ENCODE peak calls at places on chromosomes 3 and 15, in ten cellular contexts. E is psoas muscle; R is CD8-positive, alpha-beta T cell; F is astrocyte of the spinal cord; S is NT2/D1; Z is tibial artery; L is GM23248; N is stomach; H is esophagus squamous epithelium; I is mesenchymal stem cell. T is an unnamed sample.

GRCh38 chr15:95451891-95452290 is 878.6 kb upstream of the NR2F2 start:
- DNase-seq in E (no peak), H (no peak), N (no peak), Z (no peak), R (no peak), F (no peak), L (no peak), I (no peak), S (no peak), T (no peak)

GRCh38 chr15:70099966-70100494 is 2.3 kb upstream of the TLE3 start:
- DNase-seq in Z (no peak), R (no peak), L (peak; percentile 62), H (no peak), E (no peak), S (no peak), F (no peak), N (no peak), I (peak; percentile 51), T (no peak)

GRCh38 chr15:52658955-52659354 is 20.2 kb downstream of the ATOSA start:
- DNase-seq in H (no peak), E (no peak), I (no peak), N (no peak), F (no peak), S (no peak), L (no peak), Z (no peak), R (no peak), T (no peak)

GRCh38 chr3:108152261-108152660 is 61.4 kb upstream of the CD47 start:
- DNase-seq in H (no peak), F (no peak), I (no peak), E (no peak), R (no peak), N (no peak), Z (no peak), L (no peak), S (no peak), T (no peak)

GRCh38 chr3:64988188-64988587 is 300.4 kb upstream of the ADAMTS9 start:
- DNase-seq in F (no peak), I (peak; percentile 18), E (no peak), H (no peak), S (no peak), L (no peak), N (no peak), R (no peak), Z (no peak), T (no peak)

GRCh38 chr15:63287109-63287508 is 9.7 kb downstream of the APH1B start:
- DNase-seq in H (no peak), F (no peak), S (no peak), I (no peak), N (no peak), R (no peak), E (no peak), Z (no peak), L (peak; percentile 31), T (no peak)

GRCh38 chr3:14415501-14415900 is 13.1 kb downstream of the SLC6A6 start:
- DNase-seq in E (no peak), Z (no peak), S (no peak), L (peak; percentile 62), R (no peak), H (no peak), I (peak; percentile 57), N (no peak), F (no peak), T (no peak)

GRCh38 chr3:32132706-32133105 is 26.3 kb downstream of the GPD1L start:
- DNase-seq in Z (no peak), F (no peak), E (no peak), I (no peak), H (no peak), N (no peak), S (no peak), L (no peak), R (no peak), T (no peak)

DNA sequence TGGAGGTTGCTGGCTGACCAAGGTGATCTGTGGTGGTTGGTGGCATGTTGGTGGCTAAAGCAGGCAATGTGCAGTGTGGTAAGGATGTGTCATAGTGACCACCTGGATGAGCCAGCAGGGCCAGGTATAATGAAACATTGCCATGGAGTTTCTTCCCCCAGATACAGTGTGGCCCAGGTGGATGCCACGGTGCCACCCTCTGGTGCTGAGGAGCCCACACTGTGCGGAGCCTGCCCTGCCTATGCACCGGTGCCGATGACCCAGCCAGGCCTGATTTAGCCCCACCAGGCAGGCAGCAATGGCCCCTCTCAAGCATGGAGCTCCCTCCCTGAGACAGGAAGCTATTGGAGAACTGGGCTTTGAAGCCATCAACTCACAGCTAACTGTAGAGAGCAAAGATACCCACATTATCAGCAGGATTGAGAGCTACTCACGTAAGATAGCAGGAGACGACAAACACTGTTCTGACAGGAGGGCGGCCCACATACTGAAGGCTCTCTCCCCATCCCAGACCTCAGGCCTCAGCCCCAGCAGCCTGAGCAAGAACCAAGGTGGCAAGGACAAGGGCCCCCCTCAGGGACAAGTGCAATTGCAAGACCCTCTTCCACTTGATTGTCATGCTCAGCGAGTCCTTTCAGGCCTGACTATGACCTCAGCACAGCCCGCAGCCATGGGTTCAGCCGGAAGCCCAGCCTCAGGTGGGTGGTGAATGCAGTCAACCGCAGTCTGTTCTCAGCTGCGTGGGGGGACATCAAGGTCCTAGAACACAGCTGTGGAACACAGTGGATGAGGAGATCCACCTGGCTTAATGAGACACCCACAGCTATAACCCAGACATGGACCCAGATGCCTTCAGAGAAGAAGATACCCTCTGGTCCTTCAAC is 82.8 kb upstream of the CDV3 start:
- DNase-seq in Z (no peak), E (no peak), S (no peak), L (no peak), I (no peak), R (peak; percentile 80), F (no peak), H (no peak), N (no peak), T (no peak)
- H3K4me3 ChIP-seq in Z (no peak overlapping the region), E (no peak overlapping the region), S (no peak overlapping the region), L (no peak overlapping the region), I (no peak overlapping the region), R (peak overlapping the region; percentile 18), F (no peak overlapping the region), H (no peak overlapping the region), N (no peak overlapping the region), T (no peak overlapping the region)

DNA sequence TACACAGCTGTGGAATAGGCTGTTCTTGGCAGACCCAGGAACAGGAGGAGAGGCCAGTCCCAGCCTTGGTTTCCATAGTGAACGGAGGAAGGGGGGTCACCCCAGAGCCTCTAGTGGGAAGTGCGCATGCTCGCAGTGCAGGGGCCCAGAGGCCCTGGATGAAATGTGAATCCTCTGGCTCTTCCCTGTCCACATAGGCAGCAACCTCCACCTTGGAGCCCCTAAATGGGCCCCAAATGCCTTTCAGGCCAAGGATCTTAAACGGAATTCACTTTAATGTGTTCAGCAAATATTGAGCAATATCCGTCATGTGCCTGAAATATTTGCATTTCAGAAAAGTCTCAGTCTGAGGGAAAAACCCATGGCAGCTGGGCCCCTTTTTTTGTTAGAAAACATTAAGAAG is 3.3 kb upstream of the NDN start:
- DNase-seq in E (peak; percentile 81), N (peak; percentile 40), Z (peak; percentile 45), S (no peak), L (peak; percentile 25), R (no peak), H (no peak), I (peak; percentile 61), F (peak; percentile 38), T (peak; percentile 21)
- H3K4me3 ChIP-seq in E (no peak overlapping the region), N (no peak overlapping the region), Z (no peak overlapping the region), S (no peak overlapping the region), L (no peak overlapping the region), R (no peak overlapping the region), H (no peak overlapping the region), I (no peak overlapping the region), F (no peak overlapping the region), T (no peak overlapping the region)

GRCh38 chr15:32656091-32656860 is 14.8 kb downstream of the SCG5 start:
- DNase-seq in S (no peak), N (no peak), R (no peak), F (peak; percentile 16), L (no peak), I (no peak), E (no peak), H (no peak), Z (no peak), T (no peak)

GRCh38 chr15:32659340-32659831 is 17.9 kb downstream of the SCG5 start:
- DNase-seq in E (peak; percentile 56), H (no peak), R (no peak), L (peak; percentile 95), S (no peak), N (no peak), F (peak; percentile 87), Z (peak; percentile 41), I (peak; percentile 79), T (no peak)

GRCh38 chr15:32657941-32658340 is 16.4 kb downstream of the SCG5 start:
- DNase-seq in Z (no peak), S (no peak), L (no peak), N (no peak), R (no peak), I (no peak), E (no peak), H (no peak), F (no peak), T (no peak)

GRCh38 chr15:32652178-32652577 is 10.7 kb downstream of the SCG5 start:
- DNase-seq in Z (no peak), R (no peak), L (no peak), N (no peak), E (no peak), H (no peak), I (no peak), S (no peak), F (no peak), T (no peak)

DNA sequence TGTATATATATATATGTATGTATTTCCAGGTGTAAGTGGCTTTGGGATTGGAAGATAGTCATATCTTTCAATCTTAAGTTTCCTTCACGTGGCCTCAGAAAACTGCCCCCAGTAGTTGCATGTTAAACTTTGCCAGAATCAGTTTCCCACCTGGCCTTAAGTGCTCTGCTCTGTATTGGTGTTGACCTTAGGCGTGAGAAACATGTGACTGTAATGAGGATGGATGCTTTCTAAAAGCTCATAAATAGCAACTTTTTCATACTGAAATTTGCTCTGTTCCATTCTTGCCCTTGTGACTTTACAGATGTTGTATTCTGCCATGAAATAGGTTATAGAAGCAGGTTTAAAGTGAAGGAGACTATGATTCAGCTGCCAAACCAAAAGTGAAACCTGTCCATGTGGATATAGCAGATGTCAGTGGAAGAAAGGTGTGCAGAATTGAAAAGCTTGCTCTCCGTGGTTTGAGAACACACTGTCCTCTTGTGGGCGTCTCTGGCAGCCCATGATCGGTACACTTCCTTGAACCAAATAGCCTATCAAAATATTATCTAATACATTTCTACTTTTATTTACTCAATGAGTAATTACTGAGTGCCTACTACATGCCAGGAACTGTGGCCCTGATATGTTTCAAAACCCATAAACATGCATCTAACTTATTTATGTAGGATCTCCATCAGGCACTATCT is 15.8 kb downstream of the SCG5 start:
- DNase-seq in F (peak; percentile 19), H (no peak), L (no peak), E (no peak), S (no peak), N (peak; percentile 70), Z (no peak), I (no peak), R (no peak), T (no peak)
- H3K4me3 ChIP-seq in F (no peak overlapping the region), H (no peak overlapping the region), L (no peak overlapping the region), E (no peak overlapping the region), S (no peak overlapping the region), N (no peak overlapping the region), Z (no peak overlapping the region), I (no peak overlapping the region), R (no peak overlapping the region), T (no peak overlapping the region)

DNA sequence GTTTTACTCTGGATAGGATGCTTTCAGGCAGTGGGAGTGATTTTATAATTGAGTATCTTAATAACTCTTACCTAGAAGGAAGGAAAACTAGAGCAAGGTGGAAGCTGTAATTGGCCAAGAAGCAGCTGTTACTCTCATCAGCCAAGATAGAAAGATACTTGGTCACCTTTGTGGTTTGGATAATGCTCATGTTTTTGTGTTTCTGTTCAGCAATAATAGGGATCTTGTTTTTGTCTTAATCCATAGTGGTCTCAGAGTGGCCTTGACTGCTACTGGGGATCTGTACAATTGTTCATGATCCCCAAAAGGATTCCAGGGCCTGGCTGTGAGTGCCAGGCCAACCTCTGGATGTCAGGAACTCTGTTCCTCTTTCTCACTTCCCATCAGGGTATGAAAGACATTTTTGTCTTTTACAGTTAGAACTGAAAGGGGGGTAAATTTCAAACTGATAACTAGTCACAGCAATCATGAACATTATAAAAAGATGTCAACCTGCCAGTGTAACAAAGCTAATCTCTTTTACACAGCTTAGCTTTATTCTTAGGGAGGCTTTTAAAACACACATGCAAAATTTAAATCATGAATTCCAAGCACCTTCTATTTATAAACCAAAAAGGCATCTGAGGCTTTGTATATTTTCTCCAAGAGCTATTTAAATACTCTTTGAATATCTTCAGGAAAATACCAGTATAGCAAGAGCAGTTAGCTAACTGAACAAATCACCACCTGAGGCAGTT is 6.0 kb downstream of the UBL7 start:
- DNase-seq in F (no peak), Z (no peak), R (no peak), H (no peak), I (no peak), S (no peak), L (no peak), N (no peak), E (no peak), T (no peak)
- H3K4me3 ChIP-seq in F (no peak overlapping the region), Z (no peak overlapping the region), R (no peak overlapping the region), H (no peak overlapping the region), I (no peak overlapping the region), S (no peak overlapping the region), L (no peak overlapping the region), N (no peak overlapping the region), E (no peak overlapping the region), T (no peak overlapping the region)